ENCODE peak calls at places on chromosomes 1 and 21, in seven cellular contexts. Y, T, E, N, G, P and O are unnamed samples.

GRCh38 chr1:27513958-27514357 is 24.0 kb upstream of the WASF2 start:
- DNase-seq in N (no peak), T (no peak), P (no peak), E (no peak), G (no peak), Y (no peak), O (no peak)

GRCh38 chr1:172914517-172915144 is 136.1 kb downstream of the TNFSF18 start:
- DNase-seq in Y (no peak), N (peak; percentile 99), E (peak; percentile 83), T (peak; percentile 76), P (peak; percentile 72), G (no peak), O (peak; percentile 71)

GRCh38 chr1:156801409-156802121 is 15.1 kb downstream of the SH2D2A start:
- DNase-seq in Y (no peak), T (no peak), N (no peak), G (no peak), E (peak; percentile 90), P (peak; percentile 86), O (peak; percentile 94)

GRCh38 chr21:44350773-44351481 is 2.5 kb upstream of the TRPM2 start:
- DNase-seq in G (no peak), Y (no peak), E (no peak), P (no peak), N (no peak), T (no peak), O (no peak)

GRCh38 chr21:41777934-41778815 is 11.3 kb upstream of the RIPK4 start:
- DNase-seq in G (peak; percentile 61), N (peak; percentile 96), Y (peak; percentile 86), P (peak; percentile 97), T (peak; percentile 58), E (peak; percentile 71), O (peak; percentile 97)

GRCh38 chr1:167447521-167448136 is 70.7 kb downstream of the CD247 start:
- DNase-seq in Y (peak; percentile 18), E (no peak), T (no peak), G (peak; percentile 65), P (no peak), N (peak; percentile 93), O (no peak)

GRCh38 chr21:41360072-41360821 is 1.6 kb upstream of the MX2 start:
- DNase-seq in P (peak; percentile 74), Y (peak; percentile 21), E (peak; percentile 43), G (peak; percentile 2), N (peak; percentile 66), T (no peak), O (peak; percentile 64)

GRCh38 chr1:37691497-37692077 is 729 bp upstream of the CDCA8 start:
- DNase-seq in G (peak; percentile 33), E (peak; percentile 12), T (peak; percentile 37), Y (peak; percentile 48), P (peak; percentile 86), N (peak; percentile 60), O (peak; percentile 56)

GRCh38 chr21:43318841-43319781 is 107.8 kb downstream of the SIK1 start:
- DNase-seq in P (peak; percentile 88), Y (peak; percentile 80), G (no peak), E (peak; percentile 47), N (peak; percentile 62), T (no peak), O (peak; percentile 68)

GRCh38 chr1:8816831-8817412 is 518 bp downstream of the RERE start:
- DNase-seq in Y (peak; percentile 36), P (peak; percentile 45), N (peak; percentile 17), G (no peak), T (peak; percentile 45), E (no peak), O (peak; percentile 40)

GRCh38 chr1:96967311-96967710 is 245.7 kb downstream of the PTBP2 start:
- DNase-seq in Y (no peak), P (no peak), G (no peak), N (no peak), E (no peak), T (no peak), O (no peak)

GRCh38 chr1:160365325-160365724 is 1.5 kb upstream of the NHLH1 start:
- DNase-seq in N (no peak), P (no peak), G (no peak), T (no peak), Y (no peak), E (no peak), O (no peak)

GRCh38 chr1:110291241-110292030 is 47.7 kb upstream of the RBM15 start:
- DNase-seq in T (no peak), G (no peak), Y (no peak), E (no peak), P (peak; percentile 34), N (no peak), O (peak; percentile 22)

GRCh38 chr1:110293601-110294104 is 45.5 kb upstream of the RBM15 start:
- DNase-seq in Y (no peak), G (no peak), E (no peak), N (no peak), P (no peak), T (no peak), O (no peak)

GRCh38 chr1:110294308-110294707 is 44.9 kb upstream of the RBM15 start:
- DNase-seq in P (no peak), T (no peak), N (no peak), G (no peak), E (no peak), Y (no peak), O (no peak)

GRCh38 chr1:110292031-110292300 is 47.2 kb upstream of the RBM15 start:
- DNase-seq in N (no peak), T (no peak), G (no peak), E (no peak), P (no peak), Y (no peak), O (no peak)

DNA sequence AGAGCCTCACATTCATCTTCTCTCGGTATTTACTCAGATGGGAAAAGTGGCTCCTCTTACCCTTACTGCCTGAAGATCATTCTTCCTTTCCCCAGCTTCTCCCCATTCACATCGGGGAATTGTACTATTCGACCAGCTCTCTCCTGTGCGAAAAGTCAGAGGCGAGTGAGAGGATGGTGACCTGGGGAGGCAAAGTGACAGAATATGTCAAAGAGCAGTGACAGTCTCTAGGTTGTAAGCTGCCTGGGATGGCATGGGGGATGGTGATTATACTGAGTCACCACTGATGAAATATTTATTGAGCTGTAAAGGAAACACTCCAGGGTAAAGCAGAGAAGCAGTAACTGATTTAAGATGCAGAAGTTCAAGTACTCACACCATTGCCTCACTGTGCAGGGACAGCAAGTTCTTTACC is 46.8 kb upstream of the RBM15 start:
- DNase-seq in E (no peak), Y (peak; percentile 39), N (peak; percentile 75), P (peak; percentile 81), G (no peak), T (peak; percentile 12), O (peak; percentile 62)
- H3K9ac ChIP-seq in E (no peak overlapping the region), Y (no peak overlapping the region), N (no peak overlapping the region), P (no peak overlapping the region), G (no peak overlapping the region), T (no peak overlapping the region), O (peak overlapping the region; percentile 27)

DNA sequence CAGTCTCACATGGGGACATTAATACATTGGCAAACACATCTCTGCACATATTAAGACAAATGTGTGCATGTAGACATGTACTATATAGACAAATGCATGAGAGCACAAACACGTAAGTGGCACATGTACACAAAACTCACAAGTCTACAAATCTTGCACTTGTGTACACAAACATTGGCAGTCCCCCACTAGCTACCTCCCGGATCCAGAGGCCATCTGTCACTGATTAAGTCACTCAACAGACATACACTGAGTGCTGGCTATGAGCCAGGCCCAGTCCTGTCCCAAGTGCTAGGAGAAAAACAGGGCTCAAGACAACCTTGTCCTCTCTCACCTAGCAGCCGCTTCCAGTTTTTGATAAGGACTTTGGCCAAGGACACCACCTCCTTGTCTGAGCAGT is 7.0 kb downstream of the TCEA3 start:
- DNase-seq in T (no peak), N (no peak), E (no peak), Y (no peak), P (peak; percentile 31), G (no peak), O (peak; percentile 39)
- H3K4me1 ChIP-seq in T (peaks cover 5% of the 10 kb centered on the region), N (peaks cover 10% of the 10 kb centered on the region), E (peaks cover 9% of the 10 kb centered on the region), Y (peaks cover 8% of the 10 kb centered on the region), P (peaks cover 14% of the 10 kb centered on the region), G (no peaks in the 10 kb centered on the region), O (peaks cover 23% of the 10 kb centered on the region)

GRCh38 chr1:6466023-6466422 is at the start of gene TNFRSF25:
- DNase-seq in E (no peak), G (no peak), N (no peak), P (no peak), T (no peak), Y (no peak), O (no peak)
- H3K4me3 ChIP-seq in E (no peak within 1 kb of the TSS), G (no peak within 1 kb of the TSS), N (no peak within 1 kb of the TSS), P (no peak within 1 kb of the TSS), T (no peak within 1 kb of the TSS), Y (no peak within 1 kb of the TSS), O (no peak within 1 kb of the TSS)

DNA sequence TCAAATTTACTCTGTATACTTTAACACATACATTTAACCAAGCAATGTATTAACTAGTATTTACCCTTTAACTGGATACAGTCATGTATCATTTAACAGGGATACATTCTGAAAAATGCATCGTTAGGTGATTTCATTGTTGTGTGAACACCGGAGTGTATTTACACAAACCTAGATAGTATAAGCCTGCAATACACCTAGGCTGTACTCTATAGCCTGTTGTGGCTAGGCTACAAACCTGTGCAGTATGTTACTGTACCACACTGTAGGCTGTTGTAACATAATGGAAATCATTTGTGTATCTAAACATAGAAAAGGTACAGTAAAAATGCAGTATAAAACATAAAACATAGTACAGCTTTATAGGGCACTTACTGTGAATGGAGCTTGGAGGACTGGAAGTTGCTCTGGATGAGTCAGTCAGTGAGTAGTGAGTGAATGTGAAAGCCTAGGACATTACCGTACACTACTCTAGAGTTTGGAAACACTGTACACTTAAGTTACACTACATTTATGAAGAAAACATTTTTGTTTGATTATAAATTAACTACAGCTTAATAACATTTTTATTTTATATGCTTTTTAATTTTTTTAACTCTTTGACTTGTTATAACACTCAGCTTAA is 21.3 kb downstream of the RGS4 start:
- DNase-seq in T (peak; percentile 27), E (peak; percentile 60), Y (peak; percentile 57), G (no peak), N (peak; percentile 80), P (peak; percentile 83), O (peak; percentile 44)
- H3K9ac ChIP-seq in T (no peak overlapping the region), E (no peak overlapping the region), Y (no peak overlapping the region), G (no peak overlapping the region), N (peak overlapping the region; percentile 2), P (no peak overlapping the region), O (no peak overlapping the region)

DNA sequence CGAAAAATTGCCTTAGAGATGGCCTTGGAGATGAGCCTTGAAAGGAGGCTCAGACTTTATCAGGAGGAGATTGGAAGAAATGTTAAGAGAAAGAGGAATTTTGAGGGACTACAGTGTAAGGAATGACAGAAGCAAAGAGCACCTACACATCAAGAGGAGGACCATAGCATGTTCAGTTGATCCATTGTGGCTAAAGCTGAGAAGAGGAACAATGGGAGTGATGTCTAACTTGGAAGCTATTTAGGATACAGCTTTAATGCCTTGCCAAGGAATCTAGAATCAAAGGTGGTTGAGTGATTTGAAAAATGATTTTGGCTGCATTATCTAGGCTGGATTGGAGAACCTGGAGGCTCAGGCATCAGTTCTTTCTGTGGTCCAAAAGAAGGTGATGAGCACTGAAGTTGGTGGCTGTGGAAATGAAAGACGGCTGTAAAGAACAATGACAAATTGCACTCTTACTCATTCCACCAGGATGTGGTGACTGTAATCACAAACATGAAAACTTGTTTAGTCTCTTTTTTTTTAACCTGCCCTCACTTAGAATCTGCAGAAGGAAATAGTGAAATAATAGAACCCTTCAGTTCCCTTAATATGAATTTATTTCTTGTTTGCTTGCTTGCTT is 11.3 kb downstream of the FAM20B start:
- DNase-seq in G (no peak), E (peak; percentile 62), N (peak; percentile 80), T (peak; percentile 32), Y (peak; percentile 65), P (peak; percentile 72), O (no peak)
- H3K4me1 ChIP-seq in G (peaks cover 11% of the 10 kb centered on the region), E (peaks cover 23% of the 10 kb centered on the region), N (peaks cover 66% of the 10 kb centered on the region), T (peaks cover 18% of the 10 kb centered on the region), Y (peaks cover 40% of the 10 kb centered on the region), P (peaks cover 63% of the 10 kb centered on the region), O (peaks cover 57% of the 10 kb centered on the region)

GRCh38 chr1:151831256-151831591 is 378 bp downstream of the RORC start:
- DNase-seq in N (no peak), P (no peak), T (no peak), G (no peak), Y (no peak), E (no peak), O (no peak)
- H3K4me3 ChIP-seq in N (no peak overlapping the region), P (no peak overlapping the region), T (no peak overlapping the region), G (no peak overlapping the region), Y (no peak overlapping the region), E (no peak overlapping the region), O (no peak overlapping the region)